ENCODE peak calls at places on chromosomes 13 and 19, in eight cellular contexts. V, F, I, K, D, N, G and X are unnamed samples.

GRCh38 chr13:79392882-79393563 is 13.0 kb downstream of the RBM26 start:
- DNase-seq in F (peak; percentile 45), V (no peak), G (peak; percentile 11), I (no peak), K (no peak), D (no peak), N (peak; percentile 23), X (peak; percentile 51)

GRCh38 chr13:30355405-30355741 is 48.0 kb upstream of the KATNAL1 start:
- DNase-seq in D (peak; percentile 22), N (no peak), I (no peak), F (peak; percentile 21), G (no peak), V (no peak), K (no peak), X (no peak)

GRCh38 chr19:38251564-38252051 is 4.6 kb downstream of the PPP1R14A start:
- DNase-seq in F (no peak), D (no peak), K (no peak), N (no peak), V (peak; percentile 94), G (no peak), I (peak; percentile 59), X (no peak)

GRCh38 chr13:46484561-46484960 is 68.4 kb upstream of the LRCH1 start:
- DNase-seq in V (no peak), D (no peak), I (no peak), F (no peak), K (no peak), G (no peak), N (no peak), X (no peak)

GRCh38 chr19:33675501-33676124 is 53.9 kb downstream of the CHST8 start:
- DNase-seq in G (no peak), D (no peak), N (no peak), V (no peak), I (no peak), K (no peak), F (no peak), X (peak; percentile 63)

GRCh38 chr19:35868172-35868822 is at the start of gene APLP1:
- DNase-seq in I (peak; percentile 47), N (peak; percentile 79), D (peak; percentile 70), K (peak; percentile 76), V (peak; percentile 83), F (peak; percentile 32), G (no peak), X (peak; percentile 68)

GRCh38 chr13:95056266-95056665 is 245.0 kb downstream of the ABCC4 start:
- DNase-seq in V (no peak), K (no peak), I (no peak), F (no peak), G (no peak), D (no peak), N (no peak), X (no peak)

GRCh38 chr13:106177146-106177545 is 358.3 kb downstream of the EFNB2 start:
- DNase-seq in F (no peak), I (no peak), V (no peak), N (no peak), D (no peak), K (no peak), G (no peak), X (no peak)

GRCh38 chr13:49840266-49840665 is 47.8 kb upstream of the KPNA3 start:
- DNase-seq in D (no peak), I (no peak), K (no peak), F (no peak), V (no peak), G (no peak), N (no peak), X (no peak)

GRCh38 chr19:47186337-47187022 is 44.5 kb downstream of the BBC3 start:
- DNase-seq in I (no peak), K (peak; percentile 65), D (no peak), F (peak; percentile 76), V (no peak), G (no peak), N (peak; percentile 84), X (no peak)

GRCh38 chr19:17159466-17160393 is 55.4 kb upstream of the USE1 start:
- DNase-seq in N (no peak), D (no peak), F (no peak), K (no peak), V (no peak), G (peak; percentile 26), I (no peak), X (no peak)

GRCh38 chr13:25085125-25085742 is 10.7 kb upstream of the PABPC3 start:
- DNase-seq in I (peak; percentile 54), G (no peak), D (no peak), V (no peak), K (no peak), N (peak; percentile 8), F (no peak), X (peak; percentile 85)

GRCh38 chr13:106352850-106353249 is 182.6 kb downstream of the EFNB2 start:
- DNase-seq in I (no peak), V (no peak), G (no peak), N (no peak), F (no peak), K (no peak), D (no peak), X (no peak)

GRCh38 chr19:6425732-6426686 is 1.4 kb upstream of the KHSRP start:
- DNase-seq in G (no peak), F (no peak), I (no peak), D (no peak), K (no peak), V (no peak), N (no peak), X (no peak)

GRCh38 chr19:45304141-45304926 is 18.3 kb downstream of the CKM start:
- DNase-seq in K (no peak), V (no peak), N (no peak), I (no peak), D (no peak), F (no peak), G (no peak), X (no peak)

GRCh38 chr19:2798733-2799132 is 13.4 kb downstream of the THOP1 start:
- DNase-seq in K (no peak), V (no peak), D (no peak), G (no peak), N (no peak), F (no peak), I (peak; percentile 29), X (peak; percentile 38)

GRCh38 chr13:94323746-94324408 is 155.6 kb downstream of the DCT start:
- DNase-seq in I (no peak), G (no peak), V (no peak), D (no peak), N (no peak), K (no peak), F (peak; percentile 69), X (no peak)

GRCh38 chr13:99993660-99994455 is 12.3 kb downstream of the ZIC2 start:
- DNase-seq in K (no peak), V (no peak), I (no peak), G (no peak), D (no peak), F (no peak), N (no peak), X (peak; percentile 68)

GRCh38 chr19:2032296-2032941 is 16.9 kb upstream of the BTBD2 start:
- DNase-seq in N (no peak), I (peak; percentile 93), G (peak; percentile 37), V (peak; percentile 99), D (no peak), K (peak; percentile 27), F (no peak), X (peak; percentile 96)

GRCh38 chr19:364496-365287 is 20.1 kb upstream of the MIER2 start:
- DNase-seq in G (no peak), K (no peak), N (no peak), V (no peak), D (no peak), I (no peak), F (no peak), X (no peak)

GRCh38 chr19:10503002-10503789 is at the start of gene KEAP1:
- DNase-seq in V (peak; percentile 72), N (peak; percentile 55), F (no peak), I (peak; percentile 26), D (no peak), K (peak; percentile 49), G (no peak), X (peak; percentile 41)

GRCh38 chr19:13156968-13157882 is 7.0 kb downstream of the IER2 start:
- DNase-seq in K (no peak), F (no peak), G (no peak), D (no peak), V (no peak), N (no peak), I (peak; percentile 28), X (no peak)